ENCODE peak calls at places on chromosomes 3 and 15, in seven cellular contexts. H is OCI-LY7, L is transverse colon, E is ovary, F is HFF-Myc, I is esophagus squamous epithelium, M is right lobe of liver. O is an unnamed sample.

GRCh38 chr15:77696006-77696631 is 63.4 kb upstream of the LINGO1 start:
- DNase-seq in H (no peak), L (no peak), E (no peak), F (no peak), I (no peak), M (no peak), O (no peak)

GRCh38 chr3:187742351-187743171 is 2.7 kb downstream of the BCL6 start:
- DNase-seq in H (peak; percentile 63), L (peak; percentile 39), E (peak; percentile 62), F (no peak), I (no peak), M (no peak), O (no peak)

GRCh38 chr15:77032647-77033416 is 37.9 kb downstream of the PSTPIP1 start:
- DNase-seq in H (no peak), L (peak; percentile 7), E (no peak), F (no peak), I (no peak), M (peak; percentile 42), O (no peak)

GRCh38 chr15:62706361-62706760 is 336.2 kb upstream of the TPM1 start:
- DNase-seq in H (peak; percentile 2), L (no peak), E (no peak), F (no peak), I (no peak), M (no peak), O (no peak)

GRCh38 chr3:130950124-130950523 is 56.2 kb downstream of the ATP2C1 start:
- DNase-seq in H (no peak), L (no peak), E (no peak), F (no peak), I (no peak), M (no peak), O (no peak)

GRCh38 chr15:90071220-90071807 is 31.0 kb downstream of the IDH2 start:
- DNase-seq in H (peak; percentile 88), L (peak; percentile 89), E (peak; percentile 80), F (peak; percentile 76), I (peak; percentile 33), M (no peak), O (no peak)

GRCh38 chr3:117486709-117487394 is 777.3 kb downstream of the TUSC7 start:
- DNase-seq in H (no peak), L (no peak), E (no peak), F (no peak), I (no peak), M (no peak), O (no peak)

GRCh38 chr15:45689616-45690015 is 54.8 kb downstream of the SQOR start:
- DNase-seq in H (no peak), L (no peak), E (no peak), F (no peak), I (no peak), M (no peak), O (no peak)

GRCh38 chr15:58332676-58333400 is 99.0 kb upstream of the LIPC start:
- DNase-seq in H (no peak), L (no peak), E (no peak), F (peak; percentile 55), I (no peak), M (no peak), O (peak; percentile 84)

GRCh38 chr3:161153480-161153879 is 48.3 kb upstream of the B3GALNT1 start:
- DNase-seq in H (no peak), L (no peak), E (no peak), F (no peak), I (no peak), M (no peak), O (no peak)

GRCh38 chr3:26049956-26050355 is 260.1 kb downstream of the OXSM start:
- DNase-seq in H (no peak), L (no peak), E (no peak), F (no peak), I (no peak), M (no peak), O (no peak)

GRCh38 chr3:129837057-129837631 is 56.4 kb downstream of the TMCC1 start:
- DNase-seq in H (no peak), L (no peak), E (no peak), F (no peak), I (no peak), M (no peak), O (no peak)

GRCh38 chr3:51955175-51955892 is at the start of gene GPR62:
- DNase-seq in H (no peak), L (no peak), E (peak; percentile 18), F (no peak), I (no peak), M (no peak), O (no peak)

GRCh38 chr15:66169023-66169422 is 84.5 kb downstream of the MEGF11 start:
- DNase-seq in H (peak; percentile 92), L (no peak), E (no peak), F (no peak), I (no peak), M (no peak), O (no peak)

GRCh38 chr3:32297366-32297765 is 58.9 kb downstream of the CMTM8 start:
- DNase-seq in H (no peak), L (no peak), E (no peak), F (no peak), I (no peak), M (no peak), O (no peak)

GRCh38 chr3:59385547-59385946 is 335.7 kb upstream of the CFAP20DC start:
- DNase-seq in H (no peak), L (no peak), E (no peak), F (no peak), I (no peak), M (no peak), O (no peak)

GRCh38 chr15:28956491-28956890 is 70.7 kb downstream of the APBA2 start:
- DNase-seq in H (no peak), L (no peak), E (no peak), F (no peak), I (no peak), M (no peak), O (no peak)

GRCh38 chr15:79311901-79312553 is 1.1 kb downstream of the TMED3 start:
- DNase-seq in H (no peak), L (no peak), E (no peak), F (no peak), I (no peak), M (no peak), O (no peak)

GRCh38 chr15:79307251-79307650 is 3.7 kb upstream of the TMED3 start:
- DNase-seq in H (no peak), L (no peak), E (no peak), F (no peak), I (no peak), M (no peak), O (no peak)

GRCh38 chr15:79310612-79310984 is 314 bp upstream of the TMED3 start:
- DNase-seq in H (peak; percentile 71), L (no peak), E (no peak), F (no peak), I (no peak), M (no peak), O (no peak)

GRCh38 chr15:79310985-79311900 is at the start of gene TMED3:
- DNase-seq in H (peak; percentile 92), L (peak; percentile 79), E (peak; percentile 43), F (peak; percentile 70), I (no peak), M (peak; percentile 77), O (no peak)

DNA sequence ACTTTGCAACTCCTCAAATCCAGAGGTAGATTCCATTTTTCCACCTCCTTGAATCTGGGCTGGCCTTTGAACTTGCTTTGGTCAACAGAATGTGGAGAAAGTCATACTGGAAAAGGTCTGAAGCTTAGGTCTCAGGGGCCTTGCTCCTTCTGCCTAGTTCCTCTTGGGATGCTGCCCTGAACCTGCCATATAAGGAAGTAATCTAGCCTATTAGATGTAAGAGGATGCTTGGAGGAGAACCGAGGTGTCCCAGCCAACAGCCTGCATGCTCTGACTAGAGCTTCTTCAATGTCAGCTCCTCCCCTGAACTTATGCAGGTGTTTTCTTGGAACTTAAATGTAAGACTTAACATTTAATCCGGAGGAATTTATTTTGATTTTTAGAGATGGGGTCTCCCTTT is 2.0 kb upstream of the TMED3 start:
- DNase-seq in H (no peak), L (no peak), E (no peak), F (no peak), I (no peak), M (no peak), O (no peak)
- H3K4me3 ChIP-seq in H (no peak overlapping the region), L (no peak overlapping the region), E (no peak overlapping the region), F (no peak overlapping the region), I (no peak overlapping the region), M (no peak overlapping the region), O (no peak overlapping the region)

GRCh38 chr3:7630925-7631324 is 770.0 kb downstream of the GRM7 start:
- DNase-seq in H (no peak), L (peak; percentile 7), E (peak; percentile 27), F (no peak), I (no peak), M (peak; percentile 62), O (no peak)
- TF ChIP-seq CTCF in H (no peak), L (no peak), E (no peak), F (no peak), I (no peak), M (no peak), O (peak; percentile 14)

GRCh38 chr3:5122741-5123706 is 932 bp downstream of the ARL8B start:
- DNase-seq in H (peak; percentile 36), L (peak; percentile 32), E (peak; percentile 39), F (no peak), I (no peak), M (peak; percentile 59), O (peak; percentile 68)

GRCh38 chr3:5122030-5122740 is at the start of gene ARL8B:
- DNase-seq in H (peak; percentile 92), L (peak; percentile 93), E (peak; percentile 87), F (no peak), I (peak; percentile 40), M (peak; percentile 93), O (no peak)

GRCh38 chr3:5120446-5120845 is 1.6 kb upstream of the ARL8B start:
- DNase-seq in H (no peak), L (no peak), E (no peak), F (no peak), I (no peak), M (no peak), O (no peak)

GRCh38 chr3:5126586-5126985 is 4.5 kb downstream of the ARL8B start:
- DNase-seq in H (no peak), L (no peak), E (no peak), F (no peak), I (no peak), M (no peak), O (no peak)

GRCh38 chr3:5123937-5124336 is 1.8 kb downstream of the ARL8B start:
- DNase-seq in H (no peak), L (peak; percentile 12), E (no peak), F (no peak), I (no peak), M (no peak), O (no peak)
- H3K4me3 ChIP-seq in H (peak overlapping the region; percentile 99), L (no peak overlapping the region), E (peak overlapping the region; percentile 97), F (peak overlapping the region; percentile 99), I (peak overlapping the region; percentile 1), M (peak overlapping the region; percentile 100), O (peak overlapping the region; percentile 90)

GRCh38 chr3:113743006-113743639 is 2.9 kb downstream of the NAA50 start:
- DNase-seq in H (peak; percentile 17), L (no peak), E (no peak), F (no peak), I (no peak), M (no peak), O (no peak)
- TF ChIP-seq CTCF in H (no peak), L (no peak), E (no peak), F (no peak), I (no peak), M (no peak), O (no peak)